ENCODE peak calls at places on chromosome 21, in five cellular contexts. T, C, Q, R and M are unnamed samples.

GRCh38 chr21:45981641-45982255 is at the start of gene COL6A1:
- DNase-seq in R (no peak), T (no peak), C (peak), Q (no peak), M (no peak)

GRCh38 chr21:34892196-34892595 is 156.9 kb downstream of the RUNX1 start:
- DNase-seq in T (no peak), Q (no peak), R (no peak), C (no peak), M (no peak)

GRCh38 chr21:29181799-29182470 is 51.5 kb downstream of the MAP3K7CL start:
- DNase-seq in R (peak), Q (no peak), T (peak), C (no peak), M (peak)

GRCh38 chr21:19767546-19767945 is 1230.7 kb upstream of the NCAM2 start:
- DNase-seq in Q (no peak), C (no peak), T (no peak), R (no peak), M (no peak)

GRCh38 chr21:45517249-45518065 is 24.8 kb downstream of the SLC19A1 start:
- DNase-seq in T (no peak), Q (peak), R (no peak), C (no peak), M (no peak)

GRCh38 chr21:45866473-45867010 is 115.0 kb upstream of the COL6A1 start:
- DNase-seq in T (no peak), Q (no peak), R (no peak), C (no peak), M (no peak)

GRCh38 chr21:25186278-25186677 is 421.0 kb downstream of the MRPL39 start:
- DNase-seq in T (no peak), R (no peak), C (no peak), Q (peak), M (no peak)

GRCh38 chr21:46661211-46661625 is 25.7 kb downstream of the PRMT2 start:
- DNase-seq in R (no peak), Q (no peak), T (no peak), C (peak), M (no peak)

GRCh38 chr21:38875694-38876492 is 70.2 kb downstream of the ETS2 start:
- DNase-seq in R (no peak), C (no peak), Q (no peak), T (no peak), M (no peak)

GRCh38 chr21:38434913-38435533 is 63.3 kb downstream of the ERG start:
- DNase-seq in Q (no peak), C (no peak), T (no peak), R (no peak), M (no peak)

GRCh38 chr21:23542097-23542496 is 2065.2 kb downstream of the MRPL39 start:
- DNase-seq in T (no peak), R (no peak), C (no peak), Q (no peak), M (no peak)

GRCh38 chr21:17458279-17458678 is 54.6 kb upstream of the CXADR start:
- DNase-seq in T (no peak), R (no peak), Q (no peak), C (no peak), M (no peak)

GRCh38 chr21:44436958-44437357 is 18.4 kb upstream of the LRRC3 start:
- DNase-seq in R (no peak), T (no peak), Q (no peak), C (no peak), M (no peak)
- TF ChIP-seq ATF3 in R (no peak), T (no peak), Q (no peak), C (no peak), M (no peak)

GRCh38 chr21:14736672-14737071 is 190.6 kb upstream of the SAMSN1 start:
- DNase-seq in T (no peak), Q (no peak), C (no peak), R (no peak), M (no peak)

GRCh38 chr21:14737278-14737677 is 191.2 kb upstream of the SAMSN1 start:
- DNase-seq in T (no peak), C (no peak), R (no peak), Q (no peak), M (no peak)

GRCh38 chr21:14736162-14736561 is 190.0 kb upstream of the SAMSN1 start:
- DNase-seq in T (peak), R (no peak), C (no peak), Q (peak), M (no peak)

GRCh38 chr21:14739590-14739989 is 193.5 kb upstream of the SAMSN1 start:
- DNase-seq in C (no peak), Q (no peak), T (peak), R (no peak), M (no peak)

GRCh38 chr21:14737922-14738321 is 191.8 kb upstream of the SAMSN1 start:
- DNase-seq in Q (no peak), C (no peak), T (peak), R (peak), M (peak)
- TF ChIP-seq ATF3 in Q (no peak), C (no peak), T (no peak), R (no peak), M (no peak)

GRCh38 chr21:32351428-32351827 is 41.4 kb downstream of the URB1 start:
- DNase-seq in R (no peak), C (no peak), Q (no peak), T (no peak), M (no peak)

GRCh38 chr21:32350211-32350980 is 42.4 kb downstream of the URB1 start:
- DNase-seq in T (no peak), R (no peak), C (no peak), Q (no peak), M (no peak)

GRCh38 chr21:32352556-32352955 is 40.3 kb downstream of the URB1 start:
- DNase-seq in Q (no peak), R (no peak), C (no peak), T (no peak), M (no peak)

GRCh38 chr21:32350981-32351380 is 41.8 kb downstream of the URB1 start:
- DNase-seq in C (no peak), T (no peak), Q (no peak), R (no peak), M (no peak)

GRCh38 chr21:32353002-32353711 is 39.7 kb downstream of the URB1 start:
- DNase-seq in T (no peak), Q (no peak), R (no peak), C (no peak), M (no peak)
- TF ChIP-seq ATF3 in T (no peak), Q (no peak), R (no peak), C (no peak), M (no peak)

GRCh38 chr21:41396452-41397107 is 29.5 kb upstream of the MX1 start:
- DNase-seq in C (no peak), Q (no peak), R (no peak), T (no peak), M (no peak)
- TF ChIP-seq ATF3 in C (no peak), Q (no peak), R (no peak), T (no peak), M (no peak)

DNA sequence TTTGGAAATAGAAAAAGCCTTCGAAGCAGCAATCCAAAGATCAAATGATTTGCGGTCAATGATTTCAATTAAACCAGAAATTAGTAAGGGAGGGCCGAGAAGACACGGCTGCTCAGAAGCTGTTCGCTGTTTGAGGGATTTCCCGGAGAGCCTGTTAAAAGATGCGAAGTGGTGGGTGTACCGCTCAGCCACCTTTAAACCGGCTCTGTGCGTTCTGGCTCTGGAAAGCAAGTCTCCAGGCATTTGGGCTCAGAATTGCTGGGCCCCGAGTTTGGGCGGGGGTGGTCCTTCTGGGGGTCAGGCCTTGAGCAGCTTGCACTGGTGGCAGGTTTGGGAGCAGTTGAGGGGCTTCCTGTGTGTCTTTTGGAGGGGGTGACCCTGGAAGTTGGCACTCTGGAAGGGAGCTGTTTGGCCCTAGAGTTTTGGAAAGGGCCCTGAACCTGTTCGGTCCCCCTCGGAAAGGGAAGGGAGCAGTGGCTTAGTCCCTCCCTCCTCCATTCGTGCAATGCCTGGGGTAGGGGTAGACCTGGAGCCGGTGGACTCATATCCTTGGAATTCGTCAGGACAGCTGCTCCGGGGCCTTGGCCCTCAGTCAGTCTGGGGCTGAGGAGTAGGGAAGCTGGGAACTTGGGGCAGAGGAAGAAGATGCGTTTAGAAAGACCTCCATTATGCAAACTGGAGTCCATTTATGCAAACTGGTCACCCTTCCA is 3.2 kb downstream of the SIM2 start:
- DNase-seq in C (no peak), R (no peak), Q (no peak), T (no peak), M (no peak)
- TF ChIP-seq ATF3 in C (no peak), R (no peak), Q (no peak), T (no peak), M (no peak)

GRCh38 chr21:41837756-41838297 is 41.3 kb downstream of the PRDM15 start:
- DNase-seq in C (no peak), T (no peak), Q (no peak), R (no peak), M (no peak)
- TF ChIP-seq ATF3 in C (no peak), T (no peak), Q (no peak), R (no peak), M (no peak)

GRCh38 chr21:42527489-42528158 is 14.0 kb downstream of the SLC37A1 start:
- DNase-seq in T (no peak), R (no peak), Q (peak), C (no peak), M (no peak)
- TF ChIP-seq ATF3 in T (no peak), R (no peak), Q (no peak), C (no peak), M (no peak)

GRCh38 chr21:43786423-43787179 is 2.8 kb upstream of the RRP1 start:
- DNase-seq in T (no peak), C (no peak), Q (no peak), R (no peak), M (no peak)
- TF ChIP-seq ATF3 in T (no peak), C (no peak), Q (no peak), R (no peak), M (no peak)

GRCh38 chr21:36854391-36854790 is 112.1 kb downstream of the HLCS start:
- DNase-seq in Q (no peak), T (peak), C (peak), R (no peak), M (peak)
- TF ChIP-seq ATF3 in Q (no peak), T (no peak), C (no peak), R (no peak), M (no peak)

GRCh38 chr21:31731112-31731801 is 661 bp downstream of the SCAF4 start:
- DNase-seq in R (no peak), T (peak), C (peak), Q (no peak), M (peak)

GRCh38 chr21:31729622-31730343 is 2.1 kb downstream of the SCAF4 start:
- DNase-seq in C (no peak), R (no peak), T (no peak), Q (no peak), M (no peak)

GRCh38 chr21:31728952-31729351 is 3.0 kb downstream of the SCAF4 start:
- DNase-seq in R (no peak), C (no peak), T (no peak), Q (no peak), M (no peak)

GRCh38 chr21:31731802-31732537 is at the start of gene SCAF4:
- DNase-seq in C (peak), Q (peak), T (peak), R (peak), M (peak)

GRCh38 chr21:31730687-31731111 is 1.2 kb downstream of the SCAF4 start:
- DNase-seq in C (peak), R (no peak), Q (no peak), T (peak), M (peak)
- TF ChIP-seq ATF3 in C (no peak), R (no peak), Q (no peak), T (no peak), M (no peak)